ENCODE peak calls at places on chromosomes 6 and 20, in six cellular contexts. J, W, Y, L, P and F are unnamed samples. For H3F3A, the result is how much of the 10 kb centered on the place peaks cover.

GRCh38 chr20:44610313-44610965 is 28.1 kb downstream of the PKIG start:
- DNase-seq in J (no peak), W (no peak), Y (no peak), L (no peak), P (peak), F (no peak)

GRCh38 chr20:51404297-51405060 is 138.0 kb downstream of the NFATC2 start:
- DNase-seq in J (no peak), W (no peak), Y (no peak), L (no peak), P (peak), F (no peak)

GRCh38 chr6:32149577-32149845 is 2.2 kb downstream of the PRRT1 start:
- DNase-seq in J (no peak), W (no peak), Y (no peak), L (no peak), P (no peak), F (no peak)

GRCh38 chr6:150004101-150004782 is 21.1 kb downstream of the RAET1L start:
- DNase-seq in J (no peak), W (no peak), Y (no peak), L (no peak), P (peak), F (no peak)

GRCh38 chr20:45097485-45098095 is 3.3 kb downstream of the KCNS1 start:
- DNase-seq in J (no peak), W (peak), Y (peak), L (no peak), P (no peak), F (peak)

GRCh38 chr20:56636701-56637100 is 7.6 kb downstream of the TFAP2C start:
- DNase-seq in J (peak), W (peak), Y (no peak), L (no peak), P (no peak), F (no peak)

GRCh38 chr20:50735813-50736212 is 4.4 kb downstream of the PARD6B start:
- DNase-seq in J (peak), W (peak), Y (no peak), L (no peak), P (no peak), F (no peak)

GRCh38 chr6:116376149-116376548 is 5.4 kb downstream of the DSE start:
- DNase-seq in J (no peak), W (no peak), Y (no peak), L (peak), P (no peak), F (peak)

GRCh38 chr20:62274332-62275262 is 28.2 kb upstream of the ADRM1 start:
- DNase-seq in J (no peak), W (no peak), Y (no peak), L (no peak), P (no peak), F (no peak)

GRCh38 chr6:24951831-24952299 is 16.1 kb upstream of the RIPOR2 start:
- DNase-seq in J (no peak), W (no peak), Y (no peak), L (no peak), P (no peak), F (no peak)

GRCh38 chr6:107636486-107636885 is 146.6 kb downstream of the SOBP start:
- DNase-seq in J (no peak), W (no peak), Y (no peak), L (peak), P (no peak), F (peak)

GRCh38 chr6:85544776-85545175 is 48.9 kb downstream of the SNX14 start:
- DNase-seq in J (no peak), W (peak), Y (no peak), L (no peak), P (no peak), F (no peak)

GRCh38 chr20:49809803-49810359 is 2.7 kb upstream of the SLC9A8 start:
- DNase-seq in J (no peak), W (no peak), Y (no peak), L (no peak), P (no peak), F (no peak)

DNA sequence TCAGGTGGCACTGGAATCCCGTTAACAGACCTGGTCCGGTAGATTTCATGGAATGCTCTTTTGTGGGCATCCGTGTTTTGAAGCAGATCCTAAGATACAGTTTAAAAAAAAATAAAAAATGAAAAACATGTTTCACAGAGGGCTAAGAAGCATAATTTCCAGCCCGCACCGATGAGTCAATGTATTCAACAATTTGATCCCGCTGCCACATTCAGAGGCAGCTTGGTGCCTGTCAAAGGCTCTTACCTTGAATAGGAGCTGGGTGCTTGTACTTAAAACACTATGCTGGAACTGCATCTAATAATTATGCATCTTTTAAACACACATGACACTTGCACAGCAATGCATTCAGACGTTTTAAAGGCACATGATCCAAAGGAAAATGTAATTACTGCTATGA is 164.8 kb downstream of the SYNE1 start:
- DNase-seq in J (no peak), W (peak), Y (no peak), L (no peak), P (no peak), F (no peak)
- TF ChIP-seq EZH2phosphoT487 in J (no peak), W (no peak), Y (no peak), L (no peak), P (no peak), F (no peak)

DNA sequence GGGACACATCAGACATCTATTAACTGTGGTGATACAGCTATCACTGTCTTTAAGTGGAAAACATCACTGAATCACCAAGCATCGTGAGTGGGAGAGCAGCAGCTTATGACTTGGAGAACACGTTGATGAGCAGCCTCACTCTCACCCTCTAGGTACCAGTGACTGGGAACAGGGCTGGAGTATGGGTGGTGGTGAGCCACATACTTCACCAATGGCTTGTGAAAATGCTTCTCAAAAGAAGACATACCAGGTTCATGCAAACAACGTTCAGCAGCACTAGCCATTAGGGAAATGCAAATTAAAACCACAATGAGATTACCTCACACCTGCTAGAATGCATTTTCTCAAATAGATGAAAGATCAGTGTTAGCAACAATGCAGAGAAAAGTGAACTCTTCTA is 25.3 kb downstream of the SNX5 start:
- DNase-seq in J (no peak), W (no peak), Y (no peak), L (no peak), P (peak), F (no peak)
- H3F3A ChIP-seq in J (under half), W (half or more), Y (under half), L (half or more), P (half or more), F (half or more)

DNA sequence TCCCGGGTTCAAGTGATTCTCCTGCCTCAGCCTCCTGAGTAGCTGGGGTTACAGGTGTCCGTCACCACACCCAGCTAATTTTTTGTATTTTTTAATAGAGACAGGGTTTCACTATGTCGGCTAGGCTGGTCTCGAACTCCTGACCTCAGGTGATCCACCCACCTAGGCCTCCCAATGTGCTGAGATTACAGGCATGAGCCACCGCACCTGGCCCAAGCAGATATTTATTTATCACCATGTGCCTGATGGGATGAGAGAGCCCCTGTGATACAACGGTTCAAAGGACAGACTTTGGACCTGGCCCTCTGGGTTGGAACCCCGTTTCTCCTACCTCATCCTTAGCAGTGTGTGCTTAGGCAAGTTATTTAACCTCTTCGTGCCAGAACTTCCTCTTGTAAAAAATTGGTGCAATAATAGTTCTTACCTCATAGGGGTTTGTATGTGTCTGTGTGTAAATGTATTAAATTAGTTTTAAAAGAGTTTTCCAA is 19.2 kb upstream of the STK38 start:
- DNase-seq in J (no peak), W (no peak), Y (no peak), L (no peak), P (no peak), F (no peak)
- H3K4me2 ChIP-seq in J (no peak), W (no peak), Y (no peak), L (no peak), P (no peak), F (no peak)

DNA sequence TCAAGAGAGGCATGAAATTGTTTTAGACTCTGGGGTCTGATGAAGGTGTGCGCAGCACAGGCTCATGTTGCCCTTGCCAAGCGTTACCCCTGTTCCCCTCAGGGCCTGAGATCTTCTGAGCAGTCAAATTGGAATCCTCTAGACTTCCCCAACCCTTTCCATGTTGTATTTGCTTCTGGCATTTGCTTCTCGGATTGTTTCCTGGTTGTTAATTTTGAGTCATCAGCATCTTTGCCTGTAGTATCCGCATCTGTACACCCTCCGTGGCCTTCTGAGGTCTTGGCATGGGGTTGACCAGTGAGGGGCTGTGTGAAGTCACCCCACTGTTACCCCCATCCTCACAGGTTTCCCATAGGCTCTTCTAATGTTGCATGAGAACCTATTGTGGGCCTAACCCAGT is 40.9 kb downstream of the SLC24A3 start:
- DNase-seq in J (no peak), W (peak), Y (no peak), L (no peak), P (no peak), F (no peak)
- TF ChIP-seq EZH2phosphoT487 in J (no peak), W (no peak), Y (no peak), L (no peak), P (no peak), F (no peak)

DNA sequence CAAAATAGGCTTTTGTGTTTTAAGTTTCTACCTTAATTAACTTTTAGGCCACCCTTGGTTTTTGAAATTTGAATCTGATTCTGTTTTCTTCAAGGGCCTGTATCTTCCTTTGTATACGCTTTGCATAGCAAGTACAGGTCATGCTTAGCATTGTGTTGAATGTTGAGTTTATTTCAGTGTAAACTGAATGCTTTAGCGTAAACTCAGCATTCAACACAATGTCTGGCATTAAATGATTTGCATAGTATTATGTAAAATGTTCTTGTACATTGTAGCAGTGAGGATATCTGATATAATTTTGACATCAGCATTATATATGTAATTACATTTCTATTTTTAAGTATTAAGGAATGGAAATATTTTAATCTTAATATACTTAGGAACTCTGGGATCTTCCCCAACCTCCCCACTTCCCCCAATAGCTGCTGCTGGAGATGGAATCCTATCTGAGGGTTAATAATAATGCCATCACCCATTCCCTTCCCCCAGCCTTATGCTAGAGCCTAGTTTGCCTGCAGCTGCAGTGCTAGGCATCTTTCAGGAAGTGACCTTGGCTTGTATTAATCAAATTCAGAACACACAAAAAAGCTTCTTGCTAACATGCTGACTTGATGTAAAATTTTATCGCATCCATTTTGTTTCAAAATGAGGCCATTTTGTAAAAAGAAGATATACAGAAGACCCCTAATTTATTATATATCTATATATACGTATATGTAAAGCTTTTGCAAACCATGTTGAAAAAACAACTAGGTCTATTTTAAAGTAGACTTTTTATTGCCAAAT is 73.1 kb downstream of the NCOA3 start:
- DNase-seq in J (peak), W (no peak), Y (peak), L (no peak), P (peak), F (peak)
- H3F3A ChIP-seq in J (under half), W (under half), Y (under half), L (under half), P (under half), F (under half)

GRCh38 chr6:71299541-71300470 is 11.2 kb downstream of the OGFRL1 start:
- DNase-seq in J (peak), W (peak), Y (no peak), L (no peak), P (no peak), F (no peak)

GRCh38 chr6:71298459-71298858 is 9.8 kb downstream of the OGFRL1 start:
- DNase-seq in J (no peak), W (no peak), Y (no peak), L (peak), P (no peak), F (peak)

DNA sequence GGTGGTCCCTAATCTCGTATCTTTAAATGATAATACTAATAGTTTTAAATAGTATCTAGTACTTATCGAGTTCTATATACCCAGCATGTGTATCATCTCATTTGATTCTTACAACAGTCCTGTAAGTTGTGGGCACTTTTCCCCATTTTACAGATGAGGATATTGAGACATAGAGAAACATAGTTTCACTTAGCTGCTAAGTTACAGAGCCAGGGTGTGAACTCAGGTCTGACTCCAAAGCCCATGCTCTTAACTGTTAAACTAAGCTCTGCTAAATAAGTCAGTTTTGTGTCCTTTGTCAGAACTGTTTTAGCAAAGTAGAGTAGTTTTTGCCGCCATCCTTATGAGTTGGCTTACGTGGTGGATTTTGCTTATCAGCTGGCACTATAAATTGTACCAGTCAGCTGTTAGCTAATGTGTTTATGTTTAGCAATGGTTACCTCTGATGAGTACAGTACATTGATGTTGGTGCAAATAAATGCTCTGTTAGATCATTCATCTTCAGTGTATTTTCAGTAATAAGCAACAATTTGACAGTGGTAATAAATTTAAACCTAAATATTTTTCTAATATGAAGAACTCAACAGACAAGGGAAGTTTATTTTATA is 12.1 kb downstream of the OGFRL1 start:
- DNase-seq in J (no peak), W (no peak), Y (no peak), L (no peak), P (no peak), F (no peak)
- H3K4me2 ChIP-seq in J (peak), W (no peak), Y (no peak), L (no peak), P (no peak), F (no peak)

DNA sequence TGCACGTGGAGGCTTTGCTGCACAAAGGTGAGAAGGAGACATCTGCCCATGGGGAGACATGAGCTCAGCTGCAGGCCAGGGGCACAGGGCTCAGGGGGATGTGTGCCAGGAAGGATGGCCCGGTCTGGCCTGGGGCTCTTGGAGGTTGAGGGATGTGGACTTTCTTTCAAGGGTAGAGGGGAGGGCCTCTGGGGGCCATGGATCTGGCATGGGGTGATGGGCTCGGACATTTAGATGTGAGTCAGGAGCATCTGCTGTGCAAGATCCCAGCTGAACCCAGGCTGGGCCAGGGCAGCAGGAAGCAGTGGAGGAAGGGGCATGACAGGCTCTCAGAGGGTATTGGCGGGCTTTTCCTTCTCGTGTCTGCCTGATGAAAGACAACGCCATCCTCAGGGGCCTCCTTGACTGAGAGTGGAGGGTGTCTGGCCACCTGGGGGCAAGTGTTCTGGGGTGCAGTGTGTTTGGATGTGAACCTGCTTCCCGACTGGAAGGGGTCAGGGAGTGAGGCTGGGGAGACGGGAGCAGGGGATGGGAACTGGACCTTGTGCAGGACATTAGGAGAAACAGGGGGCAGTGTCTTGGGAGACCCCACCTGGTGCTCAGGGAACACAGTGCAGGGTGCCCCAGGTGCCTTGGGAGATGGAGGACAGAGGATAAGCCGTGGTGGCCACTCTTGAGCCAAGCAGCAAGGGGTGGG is 156.1 kb downstream of the ERMARD start:
- DNase-seq in J (no peak), W (no peak), Y (no peak), L (no peak), P (no peak), F (no peak)
- TF ChIP-seq EZH2phosphoT487 in J (no peak), W (no peak), Y (no peak), L (no peak), P (no peak), F (no peak)

GRCh38 chr20:34100578-34100977 is 11.5 kb downstream of the EIF2S2 start:
- DNase-seq in J (no peak), W (no peak), Y (no peak), L (no peak), P (no peak), F (no peak)
- H3F3A ChIP-seq in J (under half), W (half or more), Y (under half), L (under half), P (under half), F (under half)